ENCODE peak calls at places on chromosomes 11 and 22, in five cellular contexts. One of them, this sample, is unnamed.

GRCh38 chr22:19109198-19110063 is 12.8 kb downstream of the DGCR2 start:
- DNase-seq in stimulated activated CD4-positive, alpha-beta T cell treated with anti-CD3 and anti-CD28 coated beads, Interleukin-4, amount 100 ng/mL, for 1 hour: peak
- DNase-seq in fibroblast of the aortic adventitia: peak
- DNase-seq in memory B cell: no peak
- DNase-seq in astrocyte of the spinal cord: peak
- DNase-seq in this sample: no peak

GRCh38 chr11:11171285-11171684 is 181.8 kb downstream of the CSNK2A3 start:
- DNase-seq in stimulated activated CD4-positive, alpha-beta T cell treated with anti-CD3 and anti-CD28 coated beads, Interleukin-4, amount 100 ng/mL, for 1 hour: no peak
- DNase-seq in fibroblast of the aortic adventitia: no peak
- DNase-seq in memory B cell: no peak
- DNase-seq in astrocyte of the spinal cord: peak
- DNase-seq in this sample: no peak

GRCh38 chr11:44899959-44900358 is 50.7 kb downstream of the TP53I11 start:
- DNase-seq in stimulated activated CD4-positive, alpha-beta T cell treated with anti-CD3 and anti-CD28 coated beads, Interleukin-4, amount 100 ng/mL, for 1 hour: peak
- DNase-seq in fibroblast of the aortic adventitia: peak
- DNase-seq in memory B cell: no peak
- DNase-seq in astrocyte of the spinal cord: peak
- DNase-seq in this sample: peak

GRCh38 chr11:19723572-19724342 is 11.1 kb downstream of the NAV2 start:
- DNase-seq in stimulated activated CD4-positive, alpha-beta T cell treated with anti-CD3 and anti-CD28 coated beads, Interleukin-4, amount 100 ng/mL, for 1 hour: peak
- DNase-seq in fibroblast of the aortic adventitia: no peak
- DNase-seq in memory B cell: no peak
- DNase-seq in astrocyte of the spinal cord: peak
- DNase-seq in this sample: peak

GRCh38 chr22:17120281-17120680 is 879 bp downstream of the TMEM121B start:
- DNase-seq in stimulated activated CD4-positive, alpha-beta T cell treated with anti-CD3 and anti-CD28 coated beads, Interleukin-4, amount 100 ng/mL, for 1 hour: peak
- DNase-seq in fibroblast of the aortic adventitia: peak
- DNase-seq in memory B cell: peak
- DNase-seq in astrocyte of the spinal cord: peak
- DNase-seq in this sample: no peak

GRCh38 chr22:42437488-42438292 is 5.5 kb upstream of the NFAM1 start:
- DNase-seq in stimulated activated CD4-positive, alpha-beta T cell treated with anti-CD3 and anti-CD28 coated beads, Interleukin-4, amount 100 ng/mL, for 1 hour: peak
- DNase-seq in fibroblast of the aortic adventitia: peak
- DNase-seq in memory B cell: peak
- DNase-seq in astrocyte of the spinal cord: peak
- DNase-seq in this sample: no peak

GRCh38 chr11:116773203-116774112 is 671 bp upstream of the BUD13 start:
- DNase-seq in stimulated activated CD4-positive, alpha-beta T cell treated with anti-CD3 and anti-CD28 coated beads, Interleukin-4, amount 100 ng/mL, for 1 hour: no peak
- DNase-seq in fibroblast of the aortic adventitia: peak
- DNase-seq in memory B cell: no peak
- DNase-seq in astrocyte of the spinal cord: peak
- DNase-seq in this sample: no peak

GRCh38 chr22:31925056-31925455 is 19.3 kb upstream of the YWHAH start:
- DNase-seq in stimulated activated CD4-positive, alpha-beta T cell treated with anti-CD3 and anti-CD28 coated beads, Interleukin-4, amount 100 ng/mL, for 1 hour: no peak
- DNase-seq in fibroblast of the aortic adventitia: no peak
- DNase-seq in memory B cell: no peak
- DNase-seq in astrocyte of the spinal cord: no peak
- DNase-seq in this sample: no peak

GRCh38 chr11:65437436-65438227 is 15.0 kb downstream of the NEAT1 start:
- DNase-seq in stimulated activated CD4-positive, alpha-beta T cell treated with anti-CD3 and anti-CD28 coated beads, Interleukin-4, amount 100 ng/mL, for 1 hour: no peak
- DNase-seq in fibroblast of the aortic adventitia: peak
- DNase-seq in memory B cell: no peak
- DNase-seq in astrocyte of the spinal cord: peak
- DNase-seq in this sample: no peak

GRCh38 chr22:47270463-47271135 is 508.1 kb downstream of the TBC1D22A start:
- DNase-seq in stimulated activated CD4-positive, alpha-beta T cell treated with anti-CD3 and anti-CD28 coated beads, Interleukin-4, amount 100 ng/mL, for 1 hour: no peak
- DNase-seq in fibroblast of the aortic adventitia: no peak
- DNase-seq in memory B cell: no peak
- DNase-seq in astrocyte of the spinal cord: no peak
- DNase-seq in this sample: no peak

GRCh38 chr11:130622126-130622525 is 173.7 kb downstream of the ADAMTS15 start:
- DNase-seq in stimulated activated CD4-positive, alpha-beta T cell treated with anti-CD3 and anti-CD28 coated beads, Interleukin-4, amount 100 ng/mL, for 1 hour: no peak
- DNase-seq in fibroblast of the aortic adventitia: no peak
- DNase-seq in memory B cell: no peak
- DNase-seq in astrocyte of the spinal cord: no peak
- DNase-seq in this sample: no peak

GRCh38 chr11:76385903-76386302 is 4.8 kb downstream of the GVQW3 start:
- DNase-seq in stimulated activated CD4-positive, alpha-beta T cell treated with anti-CD3 and anti-CD28 coated beads, Interleukin-4, amount 100 ng/mL, for 1 hour: no peak
- DNase-seq in fibroblast of the aortic adventitia: no peak
- DNase-seq in memory B cell: no peak
- DNase-seq in astrocyte of the spinal cord: peak
- DNase-seq in this sample: no peak